ENCODE peak calls at places on chromosomes 13 and 19, in four cellular contexts. D is H1, V is IMR-90, G is H9. K is an unnamed sample.

GRCh38 chr13:103403148-103403740 is 337.0 kb upstream of the SLC10A2 start:
- DNase-seq in D (no peak), V (no peak), G (no peak), K (no peak)

GRCh38 chr19:16180611-16181010 is 4.6 kb upstream of the FAM32A start:
- DNase-seq in D (no peak), V (peak), G (no peak), K (peak)

GRCh38 chr13:111329641-111330040 is 9.2 kb downstream of the TEX29 start:
- DNase-seq in D (no peak), V (no peak), G (peak), K (no peak)

GRCh38 chr19:16325671-16326400 is 1.2 kb downstream of the KLF2 start:
- DNase-seq in D (no peak), V (no peak), G (peak), K (peak)

GRCh38 chr19:35144259-35144599 is 1.2 kb downstream of the FXYD7 start:
- DNase-seq in D (no peak), V (no peak), G (no peak), K (no peak)

GRCh38 chr13:111514646-111515617 is 194.5 kb downstream of the TEX29 start:
- DNase-seq in D (no peak), V (no peak), G (no peak), K (no peak)

GRCh38 chr13:72489751-72490150 is 237.7 kb downstream of the MZT1 start:
- DNase-seq in D (no peak), V (no peak), G (no peak), K (no peak)

GRCh38 chr19:34145741-34146202 is 26.5 kb upstream of the LSM14A start:
- DNase-seq in D (no peak), V (peak), G (peak), K (peak)

GRCh38 chr19:38617764-38618589 is at the start of gene MAP4K1:
- DNase-seq in D (no peak), V (no peak), G (no peak), K (no peak)

GRCh38 chr13:112248909-112249592 is 127.1 kb upstream of the SPACA7 start:
- DNase-seq in D (no peak), V (no peak), G (no peak), K (no peak)

GRCh38 chr13:86946734-86947133 is 724.4 kb upstream of the SLITRK5 start:
- DNase-seq in D (no peak), V (no peak), G (no peak), K (peak)

GRCh38 chr19:50427997-50428425 is 4.7 kb upstream of the MYBPC2 start:
- DNase-seq in D (peak), V (peak), G (peak), K (peak)

GRCh38 chr19:42323852-42324654 is 1.4 kb upstream of the MEGF8 start:
- DNase-seq in D (no peak), V (no peak), G (no peak), K (peak)

GRCh38 chr13:23696610-23697009 is 126.4 kb downstream of the TNFRSF19 start:
- DNase-seq in D (no peak), V (peak), G (no peak), K (peak)

GRCh38 chr19:38663957-38664502 is 16.6 kb downstream of the ACTN4 start:
- DNase-seq in D (no peak), V (no peak), G (no peak), K (no peak)

GRCh38 chr13:44307255-44307654 is 66.4 kb upstream of the SERP2 start:
- DNase-seq in D (no peak), V (peak), G (no peak), K (no peak)

GRCh38 chr19:43306097-43306496 is 36.8 kb upstream of the PSG9 start:
- DNase-seq in D (no peak), V (no peak), G (no peak), K (no peak)

GRCh38 chr13:65453982-65454381 is 1776.2 kb downstream of the PCDH9 start:
- DNase-seq in D (no peak), V (no peak), G (no peak), K (no peak)

GRCh38 chr13:106530907-106531520 is 4.4 kb downstream of the EFNB2 start:
- DNase-seq in D (no peak), V (no peak), G (no peak), K (peak)

GRCh38 chr13:105144936-105145335 is 1390.5 kb downstream of the EFNB2 start:
- DNase-seq in D (no peak), V (no peak), G (no peak), K (no peak)

GRCh38 chr19:1211494-1212234 is 6.1 kb downstream of the STK11 start:
- DNase-seq in D (no peak), V (no peak), G (peak), K (peak)

GRCh38 chr13:30934381-30934780 is 1.9 kb downstream of the TEX26 start:
- DNase-seq in D (no peak), V (peak), G (peak), K (peak)

GRCh38 chr13:30004204-30004603 is 153.8 kb upstream of the UBL3 start:
- DNase-seq in D (no peak), V (peak), G (no peak), K (no peak)

GRCh38 chr13:29499766-29500165 is 95.7 kb downstream of the SLC7A1 start:
- DNase-seq in D (no peak), V (no peak), G (no peak), K (no peak)

GRCh38 chr19:4238831-4239230 is 8.0 kb upstream of the YJU2 start:
- DNase-seq in D (no peak), V (no peak), G (no peak), K (no peak)

GRCh38 chr19:34274284-34274826 is 20.0 kb downstream of the GARRE1 start:
- DNase-seq in D (no peak), V (peak), G (no peak), K (no peak)

GRCh38 chr19:2038284-2039081 is 12.6 kb downstream of the MKNK2 start:
- DNase-seq in D (no peak), V (no peak), G (peak), K (no peak)

GRCh38 chr13:100668408-100668807 is 6.2 kb downstream of the TMTC4 start:
- DNase-seq in D (no peak), V (peak), G (no peak), K (peak)

GRCh38 chr19:44908074-44908835 is 2.7 kb downstream of the APOE start:
- DNase-seq in D (no peak), V (no peak), G (no peak), K (no peak)

GRCh38 chr13:83286737-83287136 is 595.5 kb downstream of the SLITRK1 start:
- DNase-seq in D (no peak), V (peak), G (no peak), K (no peak)

GRCh38 chr19:46486358-46486757 is 9.3 kb downstream of the PNMA8B start:
- DNase-seq in D (no peak), V (no peak), G (no peak), K (no peak)

GRCh38 chr19:21626091-21626490 is 120.7 kb downstream of the ZNF429 start:
- DNase-seq in D (no peak), V (no peak), G (no peak), K (no peak)

GRCh38 chr19:43651758-43652545 is 12.3 kb upstream of the CADM4 start:
- DNase-seq in D (no peak), V (peak), G (peak), K (peak)

GRCh38 chr19:42242071-42242511 is 311 bp downstream of the GSK3A start:
- DNase-seq in D (no peak), V (no peak), G (no peak), K (no peak)

GRCh38 chr19:44308011-44308410 is 3.2 kb upstream of the ZNF235 start:
- DNase-seq in D (no peak), V (no peak), G (no peak), K (no peak)

GRCh38 chr13:54599413-54599812 is 1570.8 kb downstream of the OLFM4 start:
- DNase-seq in D (no peak), V (no peak), G (no peak), K (no peak)

GRCh38 chr13:88086577-88086976 is 415.4 kb downstream of the SLITRK5 start:
- DNase-seq in D (no peak), V (peak), G (no peak), K (no peak)

GRCh38 chr19:50796128-50796633 is 6.0 kb downstream of the ACP4 start:
- DNase-seq in D (no peak), V (no peak), G (no peak), K (no peak)

GRCh38 chr19:32223106-32223505 is 122.3 kb upstream of the ZNF507 start:
- DNase-seq in D (no peak), V (no peak), G (no peak), K (no peak)
- H4K5ac ChIP-seq in D (no peak), V (no peak), G (no peak), K (no peak)

DNA sequence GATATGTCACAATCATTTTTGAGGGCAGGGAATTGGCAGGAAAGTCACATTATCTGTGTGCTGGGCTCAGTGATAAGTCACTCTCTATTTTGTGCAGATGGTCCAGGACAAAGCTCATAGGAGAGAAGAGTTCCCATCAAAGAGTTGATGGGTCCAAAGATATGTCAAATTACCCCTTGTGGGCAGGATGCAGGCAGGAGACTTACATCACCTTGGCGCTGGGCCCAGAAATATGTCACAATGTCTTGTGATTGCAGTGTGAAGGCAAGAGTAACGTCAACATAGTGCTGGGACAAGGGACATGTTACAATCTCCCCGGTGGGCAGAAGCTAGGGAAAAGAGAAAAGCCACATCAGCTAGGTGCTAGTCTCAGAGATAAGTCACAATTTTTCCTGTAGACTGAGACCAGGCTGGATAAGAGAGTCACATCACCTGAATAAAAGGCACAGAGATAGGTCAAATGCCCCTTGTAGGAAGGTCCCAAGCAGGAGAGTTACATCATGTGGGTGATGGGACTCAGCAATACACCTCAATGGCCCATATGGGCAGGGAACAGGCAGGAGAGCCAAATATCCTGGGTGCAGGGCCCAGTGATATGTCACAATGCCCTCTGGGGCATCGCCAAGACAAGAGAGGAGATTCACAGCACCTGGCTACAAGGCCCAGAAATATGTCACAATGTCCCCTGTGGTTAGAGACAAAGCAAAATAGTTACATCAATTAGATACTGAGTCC is 47.9 kb downstream of the ZNF99 start:
- DNase-seq in D (no peak), V (no peak), G (no peak), K (no peak)
- H4K5ac ChIP-seq in D (no peak), V (no peak), G (no peak), K (no peak)

GRCh38 chr13:77860621-77861020 is 58.0 kb downstream of the EDNRB start:
- DNase-seq in D (no peak), V (peak), G (no peak), K (no peak)

GRCh38 chr13:77861716-77862115 is 56.9 kb downstream of the EDNRB start:
- DNase-seq in D (no peak), V (no peak), G (no peak), K (no peak)

GRCh38 chr13:77859450-77859849 is 59.2 kb downstream of the EDNRB start:
- DNase-seq in D (no peak), V (peak), G (no peak), K (no peak)

GRCh38 chr13:77853701-77854100 is 64.9 kb downstream of the EDNRB start:
- DNase-seq in D (peak), V (no peak), G (peak), K (peak)

DNA sequence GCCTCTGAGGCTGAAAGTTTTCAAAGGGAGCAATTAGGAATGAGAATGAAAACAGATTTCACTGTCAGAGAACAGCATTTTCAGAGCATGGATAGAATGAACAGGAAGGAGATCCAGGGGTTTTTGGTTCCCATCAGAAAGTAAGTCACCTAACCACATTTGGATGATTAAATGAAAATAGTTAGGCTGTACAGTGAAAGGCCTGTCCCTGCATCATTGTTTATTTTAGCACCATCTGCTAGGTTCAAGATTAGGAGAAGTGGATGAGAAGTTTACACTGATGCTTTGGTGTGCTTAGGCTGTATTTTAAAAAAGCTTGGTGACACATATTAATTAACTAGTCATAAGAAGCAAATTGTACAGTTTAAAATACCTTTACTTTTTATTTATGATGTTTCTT is 60.8 kb downstream of the EDNRB start:
- DNase-seq in D (no peak), V (peak), G (no peak), K (no peak)
- H4K5ac ChIP-seq in D (no peak), V (peak), G (no peak), K (no peak)

GRCh38 chr19:48103922-48104321 is 6.7 kb downstream of the PLA2G4C start:
- DNase-seq in D (no peak), V (no peak), G (no peak), K (no peak)

GRCh38 chr19:48102870-48103751 is 7.5 kb downstream of the PLA2G4C start:
- DNase-seq in D (no peak), V (peak), G (peak), K (peak)
- H4K5ac ChIP-seq in D (no peak), V (no peak), G (no peak), K (no peak)

DNA sequence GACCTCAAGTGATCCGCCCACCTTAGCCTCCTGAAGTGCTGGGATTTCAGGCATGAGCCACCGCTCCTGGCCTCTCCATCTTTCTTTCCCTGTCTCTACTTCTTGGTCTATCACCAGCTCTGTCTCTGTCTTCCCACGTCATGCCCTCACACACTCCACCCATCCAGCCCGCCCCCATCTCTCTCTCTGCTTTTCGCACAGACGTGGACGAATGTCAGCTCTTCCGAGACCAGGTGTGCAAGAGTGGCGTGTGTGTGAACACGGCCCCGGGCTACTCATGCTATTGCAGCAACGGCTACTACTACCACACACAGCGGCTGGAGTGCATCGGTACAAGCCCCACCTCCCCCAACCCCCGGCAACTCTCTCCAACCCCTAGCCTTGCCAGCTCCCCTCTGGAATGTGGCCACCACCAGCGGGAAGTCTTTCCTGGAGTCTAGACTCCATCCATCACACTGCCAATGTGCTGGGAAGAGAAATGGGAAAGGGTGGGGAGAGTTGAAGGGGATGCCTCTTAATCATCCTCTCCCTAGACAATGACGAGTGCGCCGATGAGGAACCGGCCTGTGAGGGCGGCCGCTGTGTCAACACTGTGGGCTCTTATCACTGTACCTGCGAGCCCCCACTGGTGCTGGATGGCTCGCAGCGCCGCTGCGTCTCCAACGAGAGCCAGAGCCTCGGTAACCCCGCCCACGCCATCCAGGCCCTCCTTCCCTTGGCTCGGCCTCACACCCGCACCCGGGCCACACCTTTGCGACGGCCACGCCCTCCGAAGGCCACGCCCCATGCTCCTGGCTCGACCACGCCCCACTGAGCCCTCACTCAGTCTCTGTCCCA is 22.5 kb downstream of the LTBP4 start:
- DNase-seq in D (no peak), V (peak), G (peak), K (peak)
- H4K5ac ChIP-seq in D (no peak), V (no peak), G (no peak), K (no peak)

DNA sequence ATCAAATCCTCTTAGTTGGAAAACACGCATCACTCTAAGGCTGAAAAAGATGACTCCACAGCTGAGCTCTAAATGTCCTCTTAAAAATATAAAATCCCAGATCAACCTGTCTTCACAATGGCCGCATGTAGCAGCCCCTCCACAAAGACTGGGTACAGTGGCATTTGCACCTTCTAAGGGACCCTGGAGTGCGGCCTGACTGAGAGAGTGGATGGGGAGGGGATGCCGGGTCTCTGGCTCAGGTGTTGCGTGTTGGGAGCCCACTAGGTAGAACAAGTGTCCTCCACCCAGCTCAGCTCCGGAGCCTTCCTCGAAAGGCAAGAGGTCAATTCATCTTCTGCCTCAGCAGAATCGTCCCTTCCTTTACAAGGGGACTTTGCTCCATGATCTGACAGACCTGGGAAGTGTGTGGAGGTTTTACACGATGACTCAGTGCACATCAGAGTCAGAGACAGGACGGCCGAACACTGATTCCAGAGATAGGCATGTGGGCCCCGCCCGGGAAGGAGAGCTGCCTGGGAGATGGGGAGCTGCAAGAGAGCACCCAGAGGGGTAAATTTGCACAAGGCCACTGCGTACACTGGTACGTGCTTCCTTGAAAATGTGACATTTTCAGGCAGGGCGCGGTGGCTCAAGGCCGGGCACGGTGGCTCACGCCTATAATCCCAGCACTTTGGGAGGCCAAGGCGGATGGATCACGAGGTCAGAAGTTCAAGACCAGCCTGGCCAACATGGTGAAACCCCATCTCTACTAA is 23.5 kb upstream of the SLC15A1 start:
- DNase-seq in D (no peak), V (peak), G (no peak), K (peak)
- H4K5ac ChIP-seq in D (no peak), V (no peak), G (no peak), K (no peak)

GRCh38 chr19:8557637-8558238 is 19.5 kb downstream of the MYO1F start:
- DNase-seq in D (no peak), V (no peak), G (no peak), K (no peak)
- H4K5ac ChIP-seq in D (no peak), V (no peak), G (peak), K (no peak)

DNA sequence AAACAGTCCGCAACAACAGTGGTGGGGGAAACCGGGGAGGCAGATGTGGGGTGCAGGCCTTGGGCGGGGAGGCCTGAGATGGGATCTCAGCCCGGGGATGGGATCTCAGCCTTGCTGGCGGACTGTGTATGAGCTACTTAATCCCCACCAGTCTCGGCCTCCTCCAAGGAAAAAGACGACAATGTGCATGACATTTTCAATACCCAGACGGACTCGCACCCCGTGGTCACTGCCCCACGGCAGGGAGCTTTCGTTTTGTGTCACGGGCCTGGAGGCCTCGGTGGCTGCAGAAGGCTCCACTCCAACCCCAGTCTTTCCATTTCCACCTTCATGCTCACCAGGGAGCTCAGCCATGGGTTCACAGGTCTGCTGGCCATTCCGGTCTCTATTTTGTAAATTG is 25.5 kb downstream of the GRTP1 start:
- DNase-seq in D (no peak), V (no peak), G (no peak), K (no peak)
- H4K5ac ChIP-seq in D (no peak), V (no peak), G (no peak), K (no peak)

DNA sequence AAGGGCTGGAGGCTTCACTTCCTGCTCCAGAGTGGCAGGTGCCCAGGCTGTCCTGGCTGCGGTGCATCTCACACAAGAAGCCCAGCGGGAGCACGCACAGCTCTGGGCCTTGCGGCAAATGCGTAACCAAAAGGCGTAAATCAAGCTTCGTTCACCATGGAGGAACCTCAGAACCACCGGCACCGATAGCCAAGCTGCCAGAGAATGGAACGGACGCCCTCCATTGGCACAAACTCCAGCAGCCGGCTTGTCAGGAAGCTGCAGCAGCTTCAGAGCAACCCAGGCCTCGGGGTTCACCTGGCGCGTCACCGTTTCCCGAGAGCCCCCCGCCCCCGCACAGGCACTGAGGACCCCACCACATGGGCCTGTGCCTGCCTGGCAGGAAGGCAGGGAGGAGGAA is 76.7 kb downstream of the RASA3 start:
- DNase-seq in D (no peak), V (no peak), G (no peak), K (no peak)
- H4K5ac ChIP-seq in D (no peak), V (no peak), G (no peak), K (no peak)